ENCODE peak calls at places on chromosomes 12 and 14, in nine cellular contexts. U is heart left ventricle, X is small intestine, F is aorta, H is lower lobe of right lung, K is HCT116, S is neural progenitor cell, E is PC-3, C is left ventricle myocardium inferior. T is an unnamed sample.

GRCh38 chr14:22689186-22689585 is 45.0 kb upstream of the OR6J1 start:
- DNase-seq in E (peak; percentile 89), H (no peak), K (peak; percentile 89), U (no peak), F (no peak), X (peak; percentile 87), C (no peak), S (no peak), T (peak; percentile 96)

GRCh38 chr12:6821674-6822433 is at the start of gene GPR162:
- DNase-seq in U (peak; percentile 81), F (peak; percentile 88), S (peak; percentile 92), X (no peak), K (no peak), E (no peak), H (peak; percentile 69), C (peak; percentile 72), T (no peak)

GRCh38 chr14:72104011-72104613 is 171.9 kb downstream of the RGS6 start:
- DNase-seq in H (peak; percentile 49), E (peak; percentile 34), X (peak; percentile 5), F (no peak), S (peak; percentile 45), U (no peak), C (no peak), K (peak; percentile 3), T (no peak)

GRCh38 chr12:12392428-12392827 is 35.5 kb downstream of the BORCS5 start:
- DNase-seq in X (no peak), U (no peak), K (no peak), H (no peak), S (no peak), C (no peak), E (no peak), F (no peak), T (no peak)

GRCh38 chr12:105228494-105228893 is 7.5 kb downstream of the APPL2 start:
- DNase-seq in E (no peak), F (no peak), C (no peak), S (no peak), X (no peak), H (no peak), K (no peak), U (no peak), T (peak; percentile 39)

GRCh38 chr14:21734457-21735074 is 60.9 kb upstream of the OR4E1 start:
- DNase-seq in X (peak; percentile 44), C (no peak), U (no peak), K (peak; percentile 54), S (peak; percentile 78), F (no peak), H (no peak), E (peak; percentile 81), T (peak; percentile 34)

GRCh38 chr12:46770501-46771183 is 55.2 kb downstream of the SLC38A4 start:
- DNase-seq in K (no peak), H (no peak), U (no peak), E (peak; percentile 47), F (no peak), X (no peak), S (peak; percentile 69), C (no peak), T (no peak)

GRCh38 chr14:104399432-104400155 is 180.0 kb upstream of the C14orf180 start:
- DNase-seq in H (no peak), U (no peak), X (no peak), E (no peak), F (no peak), S (peak; percentile 54), K (no peak), C (no peak), T (no peak)

DNA sequence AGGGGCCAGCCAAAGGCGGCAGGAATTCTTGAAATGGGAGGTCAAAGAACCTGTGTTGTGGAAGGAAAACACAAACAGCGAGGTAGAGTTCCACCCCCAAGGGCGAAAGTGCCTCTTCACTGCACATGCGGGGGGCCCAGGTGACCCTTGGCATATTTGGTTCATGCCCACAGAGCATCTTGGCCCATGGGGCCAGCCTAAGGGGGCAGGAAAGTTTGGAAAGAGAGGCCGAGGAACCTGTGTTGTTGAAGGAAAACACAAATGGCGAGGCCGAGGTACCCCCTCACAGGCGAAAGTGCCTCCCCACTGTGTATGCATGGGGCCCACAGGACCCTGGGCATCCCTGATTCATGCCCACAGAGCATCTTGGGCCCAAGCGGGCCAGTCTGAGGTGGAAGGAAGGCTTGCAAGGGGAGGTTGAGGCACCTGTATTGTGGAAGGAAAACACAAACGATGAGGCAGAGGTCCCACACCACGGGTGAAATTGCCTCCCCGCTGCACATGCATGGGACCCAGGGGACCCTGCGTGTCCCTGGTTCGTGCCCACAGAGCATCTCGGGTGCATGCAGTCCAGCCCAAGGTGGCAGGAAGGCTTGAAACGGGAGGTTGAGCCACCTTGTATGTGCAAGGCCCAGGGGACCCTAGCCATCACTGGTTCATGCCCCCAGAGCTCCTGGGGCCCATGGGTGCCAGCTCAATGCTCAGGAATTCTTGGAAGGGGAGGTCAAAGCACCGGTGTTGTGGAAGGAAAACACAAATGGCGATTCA is 384.1 kb downstream of the ALG10 start:
- DNase-seq in F (peak; percentile 51), C (peak; percentile 3), U (peak; percentile 16), K (no peak), H (peak; percentile 14), S (no peak), X (no peak), E (no peak), T (no peak)
- H3K9me3 ChIP-seq in F (peaks cover 9% of the 10 kb centered on the region), C (peaks cover 99% of the 10 kb centered on the region), U (peaks cover 62% of the 10 kb centered on the region), K (no peaks in the 10 kb centered on the region), H (peaks cover 56% of the 10 kb centered on the region), S (peaks cover 31% of the 10 kb centered on the region), X (peaks cover 12% of the 10 kb centered on the region), E (peaks cover 31% of the 10 kb centered on the region), T (peaks cover 42% of the 10 kb centered on the region)

DNA sequence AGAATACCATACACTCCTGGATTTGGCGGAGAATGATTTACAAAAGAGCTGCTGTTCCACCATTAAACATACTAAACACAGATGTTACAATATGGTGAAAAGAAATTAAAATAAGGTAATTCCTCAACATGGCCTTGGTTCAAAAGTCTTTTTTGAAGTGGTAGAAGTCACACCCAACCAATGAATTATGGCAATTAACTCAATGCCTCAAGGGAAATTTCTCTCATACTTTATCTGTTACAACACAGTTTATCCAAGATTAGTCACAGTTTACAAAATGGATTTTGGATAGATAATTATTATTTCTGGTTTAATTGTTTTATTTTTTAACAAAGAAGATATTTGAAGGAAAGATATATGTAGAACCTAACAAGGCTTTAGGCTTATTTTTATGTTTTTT is 453.8 kb upstream of the FLRT2 start:
- DNase-seq in F (no peak), K (no peak), S (no peak), X (no peak), E (no peak), U (no peak), C (no peak), H (no peak), T (peak; percentile 26)
- H3K9me3 ChIP-seq in F (peaks cover 2% of the 10 kb centered on the region), K (peaks cover 5% of the 10 kb centered on the region), S (no peaks in the 10 kb centered on the region), X (no peaks in the 10 kb centered on the region), E (peaks cover 4% of the 10 kb centered on the region), U (no peaks in the 10 kb centered on the region), C (no peaks in the 10 kb centered on the region), H (no peaks in the 10 kb centered on the region), T (no peaks in the 10 kb centered on the region)

GRCh38 chr14:106625181-106625580 is 1098.8 kb downstream of the TMEM121 start:
- DNase-seq in F (no peak), S (no peak), H (no peak), K (no peak), U (no peak), C (no peak), X (no peak), E (no peak), T (no peak)
- H3K9me3 ChIP-seq in F (no peaks in the 10 kb centered on the region), S (peaks cover 20% of the 10 kb centered on the region), H (no peaks in the 10 kb centered on the region), K (peaks cover 7% of the 10 kb centered on the region), U (no peaks in the 10 kb centered on the region), C (no peaks in the 10 kb centered on the region), X (no peaks in the 10 kb centered on the region), E (peaks cover 14% of the 10 kb centered on the region), T (no peaks in the 10 kb centered on the region)

DNA sequence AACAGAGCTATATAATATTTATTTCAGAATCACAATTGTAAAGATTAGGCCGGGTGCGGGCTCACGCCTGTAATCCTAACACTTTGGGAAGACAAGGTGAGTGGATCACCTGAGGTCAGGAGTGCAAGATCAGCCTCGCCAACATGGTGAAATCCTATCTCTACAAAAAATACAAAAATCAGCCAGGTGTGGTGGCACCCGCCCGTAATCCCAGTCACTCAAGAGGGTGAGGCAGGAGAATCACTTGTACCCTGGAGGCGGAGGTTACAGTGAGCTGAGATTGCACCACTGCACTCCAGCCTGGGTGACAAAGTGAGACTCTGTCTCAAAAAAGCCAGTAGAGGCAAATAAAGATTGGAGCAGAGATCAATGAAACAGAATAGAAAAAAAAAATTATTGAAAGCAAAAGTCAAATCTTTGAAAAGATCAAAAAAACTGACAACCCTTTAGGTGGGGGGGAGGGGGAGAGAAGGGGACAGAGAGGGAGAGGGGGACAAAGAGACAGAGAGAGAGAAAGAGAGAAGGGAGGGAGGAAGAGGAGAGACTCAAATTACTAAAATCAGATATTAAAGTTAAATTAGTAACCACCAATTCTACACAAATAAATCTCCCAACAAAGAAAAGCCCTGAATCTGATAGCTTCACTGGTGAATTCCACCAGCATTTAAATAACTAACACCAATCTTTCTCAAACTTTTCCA is 52.4 kb upstream of the AP4S1 start:
- DNase-seq in C (no peak), S (no peak), K (no peak), E (no peak), H (no peak), X (no peak), U (no peak), F (no peak), T (no peak)
- H3K9me3 ChIP-seq in C (no peaks in the 10 kb centered on the region), S (no peaks in the 10 kb centered on the region), K (no peaks in the 10 kb centered on the region), E (no peaks in the 10 kb centered on the region), H (no peaks in the 10 kb centered on the region), X (no peaks in the 10 kb centered on the region), U (no peaks in the 10 kb centered on the region), F (no peaks in the 10 kb centered on the region), T (no peaks in the 10 kb centered on the region)